ENCODE peak calls at places on chromosomes 16 and 17, in seven cellular contexts. One of them, this sample, is unnamed. For H3K4me1, the result is how much of the 10 kb centered on the place peaks cover.

GRCh38 chr16:70687172-70687531 is 1.3 kb upstream of the MTSS2 start:
- DNase-seq in right atrium auricular region: no peak
- DNase-seq in CD8-positive, alpha-beta memory T cell: no peak
- DNase-seq in stomach: no peak
- DNase-seq in cardiac muscle cell: no peak
- DNase-seq in naive thymus-derived CD4-positive, alpha-beta T cell: peak
- DNase-seq in fibroblast of lung: no peak
- DNase-seq in this sample: no peak

GRCh38 chr16:82700541-82701240 is 73.9 kb downstream of the CDH13 start:
- DNase-seq in right atrium auricular region: no peak
- DNase-seq in CD8-positive, alpha-beta memory T cell: no peak
- DNase-seq in stomach: no peak
- DNase-seq in cardiac muscle cell: no peak
- DNase-seq in naive thymus-derived CD4-positive, alpha-beta T cell: no peak
- DNase-seq in fibroblast of lung: peak
- DNase-seq in this sample: no peak

GRCh38 chr17:45335721-45336120 is 18.9 kb upstream of the MAP3K14 start:
- DNase-seq in right atrium auricular region: no peak
- DNase-seq in CD8-positive, alpha-beta memory T cell: no peak
- DNase-seq in stomach: no peak
- DNase-seq in cardiac muscle cell: no peak
- DNase-seq in naive thymus-derived CD4-positive, alpha-beta T cell: no peak
- DNase-seq in fibroblast of lung: no peak
- DNase-seq in this sample: no peak

GRCh38 chr16:50436271-50436670 is 67.5 kb upstream of the BRD7 start:
- DNase-seq in right atrium auricular region: no peak
- DNase-seq in CD8-positive, alpha-beta memory T cell: no peak
- DNase-seq in stomach: no peak
- DNase-seq in cardiac muscle cell: no peak
- DNase-seq in naive thymus-derived CD4-positive, alpha-beta T cell: no peak
- DNase-seq in fibroblast of lung: no peak
- DNase-seq in this sample: peak

GRCh38 chr17:64092952-64093451 is 36.9 kb downstream of the ERN1 start:
- DNase-seq in right atrium auricular region: no peak
- DNase-seq in CD8-positive, alpha-beta memory T cell: no peak
- DNase-seq in stomach: no peak
- DNase-seq in cardiac muscle cell: no peak
- DNase-seq in naive thymus-derived CD4-positive, alpha-beta T cell: no peak
- DNase-seq in fibroblast of lung: peak
- DNase-seq in this sample: no peak

GRCh38 chr17:68294196-68294555 is 2.9 kb downstream of the ARSG start:
- DNase-seq in right atrium auricular region: no peak
- DNase-seq in CD8-positive, alpha-beta memory T cell: no peak
- DNase-seq in stomach: no peak
- DNase-seq in cardiac muscle cell: no peak
- DNase-seq in naive thymus-derived CD4-positive, alpha-beta T cell: no peak
- DNase-seq in fibroblast of lung: no peak
- DNase-seq in this sample: no peak

GRCh38 chr16:52068447-52069074 is 478.4 kb downstream of the TOX3 start:
- DNase-seq in right atrium auricular region: no peak
- DNase-seq in CD8-positive, alpha-beta memory T cell: no peak
- DNase-seq in stomach: peak
- DNase-seq in cardiac muscle cell: peak
- DNase-seq in naive thymus-derived CD4-positive, alpha-beta T cell: no peak
- DNase-seq in fibroblast of lung: peak
- DNase-seq in this sample: peak

GRCh38 chr16:16162591-16162990 is 60.7 kb downstream of the ABCC6 start:
- DNase-seq in right atrium auricular region: no peak
- DNase-seq in CD8-positive, alpha-beta memory T cell: no peak
- DNase-seq in stomach: no peak
- DNase-seq in cardiac muscle cell: no peak
- DNase-seq in naive thymus-derived CD4-positive, alpha-beta T cell: no peak
- DNase-seq in fibroblast of lung: no peak
- DNase-seq in this sample: no peak

GRCh38 chr16:962901-963814 is 7.6 kb downstream of the LMF1 start:
- DNase-seq in right atrium auricular region: no peak
- DNase-seq in CD8-positive, alpha-beta memory T cell: no peak
- DNase-seq in stomach: no peak
- DNase-seq in cardiac muscle cell: no peak
- DNase-seq in naive thymus-derived CD4-positive, alpha-beta T cell: no peak
- DNase-seq in fibroblast of lung: no peak
- DNase-seq in this sample: no peak
- H3K4me1 ChIP-seq in right atrium auricular region: under half
- H3K4me1 ChIP-seq in CD8-positive, alpha-beta memory T cell: under half
- H3K4me1 ChIP-seq in stomach: under half
- H3K4me1 ChIP-seq in cardiac muscle cell: under half
- H3K4me1 ChIP-seq in naive thymus-derived CD4-positive, alpha-beta T cell: under half
- H3K4me1 ChIP-seq in fibroblast of lung: under half
- H3K4me1 ChIP-seq in this sample: under half

GRCh38 chr17:65277576-65277975 is 140.4 kb downstream of the RGS9 start:
- DNase-seq in right atrium auricular region: peak
- DNase-seq in CD8-positive, alpha-beta memory T cell: no peak
- DNase-seq in stomach: no peak
- DNase-seq in cardiac muscle cell: no peak
- DNase-seq in naive thymus-derived CD4-positive, alpha-beta T cell: no peak
- DNase-seq in fibroblast of lung: peak
- DNase-seq in this sample: no peak

GRCh38 chr17:65278050-65278819 is 141.1 kb downstream of the RGS9 start:
- DNase-seq in right atrium auricular region: peak
- DNase-seq in CD8-positive, alpha-beta memory T cell: no peak
- DNase-seq in stomach: peak
- DNase-seq in cardiac muscle cell: peak
- DNase-seq in naive thymus-derived CD4-positive, alpha-beta T cell: no peak
- DNase-seq in fibroblast of lung: peak
- DNase-seq in this sample: no peak

GRCh38 chr17:65283704-65284103 is 146.5 kb downstream of the RGS9 start:
- DNase-seq in right atrium auricular region: peak
- DNase-seq in CD8-positive, alpha-beta memory T cell: no peak
- DNase-seq in stomach: no peak
- DNase-seq in cardiac muscle cell: no peak
- DNase-seq in naive thymus-derived CD4-positive, alpha-beta T cell: no peak
- DNase-seq in fibroblast of lung: no peak
- DNase-seq in this sample: no peak

GRCh38 chr17:65279456-65279855 is 142.3 kb downstream of the RGS9 start:
- DNase-seq in right atrium auricular region: peak
- DNase-seq in CD8-positive, alpha-beta memory T cell: no peak
- DNase-seq in stomach: no peak
- DNase-seq in cardiac muscle cell: no peak
- DNase-seq in naive thymus-derived CD4-positive, alpha-beta T cell: no peak
- DNase-seq in fibroblast of lung: no peak
- DNase-seq in this sample: no peak

DNA sequence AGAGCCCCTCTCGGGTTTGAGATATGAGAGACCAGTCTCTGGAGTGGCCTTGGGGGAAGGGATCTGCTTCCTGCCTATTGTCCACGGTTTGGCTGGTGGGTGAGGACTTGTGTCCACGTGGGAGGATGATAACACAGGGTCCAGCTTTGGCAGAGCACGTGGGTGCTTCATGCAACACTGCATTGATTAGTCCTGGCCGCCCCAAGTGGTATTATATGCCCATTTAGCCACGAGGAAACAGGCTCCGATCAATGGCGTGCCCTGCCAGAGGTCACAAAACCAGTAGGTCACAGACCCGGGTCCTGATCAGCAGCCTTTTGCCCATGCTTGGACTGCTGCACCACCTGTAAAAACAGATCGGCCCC is 141.6 kb downstream of the RGS9 start:
- DNase-seq in right atrium auricular region: peak
- DNase-seq in CD8-positive, alpha-beta memory T cell: no peak
- DNase-seq in stomach: no peak
- DNase-seq in cardiac muscle cell: no peak
- DNase-seq in naive thymus-derived CD4-positive, alpha-beta T cell: no peak
- DNase-seq in fibroblast of lung: no peak
- DNase-seq in this sample: no peak
- H3K4me3 ChIP-seq in right atrium auricular region: no peak
- H3K4me3 ChIP-seq in CD8-positive, alpha-beta memory T cell: no peak
- H3K4me3 ChIP-seq in stomach: no peak
- H3K4me3 ChIP-seq in cardiac muscle cell: no peak
- H3K4me3 ChIP-seq in naive thymus-derived CD4-positive, alpha-beta T cell: no peak
- H3K4me3 ChIP-seq in fibroblast of lung: no peak
- H3K4me3 ChIP-seq in this sample: no peak

GRCh38 chr17:81391964-81392908 is 3.0 kb upstream of the BAHCC1 start:
- DNase-seq in right atrium auricular region: no peak
- DNase-seq in CD8-positive, alpha-beta memory T cell: no peak
- DNase-seq in stomach: no peak
- DNase-seq in cardiac muscle cell: peak
- DNase-seq in naive thymus-derived CD4-positive, alpha-beta T cell: no peak
- DNase-seq in fibroblast of lung: peak
- DNase-seq in this sample: no peak
- H3K4me1 ChIP-seq in right atrium auricular region: half or more
- H3K4me1 ChIP-seq in CD8-positive, alpha-beta memory T cell: under half
- H3K4me1 ChIP-seq in stomach: under half
- H3K4me1 ChIP-seq in cardiac muscle cell: half or more
- H3K4me1 ChIP-seq in naive thymus-derived CD4-positive, alpha-beta T cell: under half
- H3K4me1 ChIP-seq in fibroblast of lung: under half
- H3K4me1 ChIP-seq in this sample: half or more

DNA sequence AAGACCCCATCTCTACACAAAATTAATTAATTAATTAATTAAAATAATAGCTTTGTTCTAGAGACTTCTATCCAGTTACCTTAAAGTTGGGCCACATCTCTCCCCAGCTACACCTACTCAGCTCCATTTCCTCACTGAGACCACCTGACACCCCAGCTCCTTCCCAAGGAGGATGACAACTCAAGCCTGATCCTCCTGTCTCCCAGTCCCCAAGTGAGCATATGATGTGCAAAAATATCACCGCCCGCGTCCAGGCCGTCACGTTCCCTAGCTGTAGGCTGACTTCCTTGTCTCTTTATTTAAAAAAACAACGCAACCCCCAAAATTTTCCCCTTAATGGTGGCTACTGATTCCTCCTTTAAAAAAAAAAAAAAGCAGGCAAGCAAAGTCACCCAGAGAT is 120.2 kb upstream of the RCVRN start:
- DNase-seq in right atrium auricular region: no peak
- DNase-seq in CD8-positive, alpha-beta memory T cell: no peak
- DNase-seq in stomach: no peak
- DNase-seq in cardiac muscle cell: no peak
- DNase-seq in naive thymus-derived CD4-positive, alpha-beta T cell: no peak
- DNase-seq in fibroblast of lung: no peak
- DNase-seq in this sample: no peak
- H3K4me3 ChIP-seq in right atrium auricular region: no peak
- H3K4me3 ChIP-seq in CD8-positive, alpha-beta memory T cell: no peak
- H3K4me3 ChIP-seq in stomach: no peak
- H3K4me3 ChIP-seq in cardiac muscle cell: no peak
- H3K4me3 ChIP-seq in naive thymus-derived CD4-positive, alpha-beta T cell: no peak
- H3K4me3 ChIP-seq in fibroblast of lung: no peak
- H3K4me3 ChIP-seq in this sample: no peak